ENCODE peak calls at places on chromosomes 11 and 22, in five cellular contexts. S is GM12892, W is GM13977, Q is renal cortical epithelial cell, T is IMR-90. E is an unnamed sample.
A peak's percentile ranks its signal among the peaks of the same experiment; 100 is the strongest.

GRCh38 chr11:59957094-59957493 is 6.7 kb upstream of the OOSP4A start:
- DNase-seq in S (no peak), W (no peak), Q (peak; percentile 26), T (no peak), E (no peak)

GRCh38 chr11:87299041-87299481 is 261.3 kb downstream of the TMEM135 start:
- DNase-seq in S (no peak), W (no peak), Q (peak; percentile 11), T (no peak), E (no peak)

GRCh38 chr11:6418199-6418957 is 516 bp downstream of the APBB1 start:
- DNase-seq in S (no peak), W (no peak), Q (no peak), T (no peak), E (peak; percentile 59)

GRCh38 chr11:130573767-130574166 is 125.3 kb downstream of the ADAMTS15 start:
- DNase-seq in S (no peak), W (no peak), Q (no peak), T (no peak), E (no peak)

GRCh38 chr22:22085702-22086500 is 103.3 kb upstream of the TOP3B start:
- DNase-seq in S (no peak), W (no peak), Q (peak; percentile 61), T (peak; percentile 72), E (no peak)

GRCh38 chr11:61897387-61898246 is 6.3 kb upstream of the FADS3 start:
- DNase-seq in S (peak; percentile 92), W (peak; percentile 89), Q (peak; percentile 28), T (peak; percentile 53), E (peak; percentile 94)

GRCh38 chr11:79182794-79183193 is 258.0 kb downstream of the TENM4 start:
- DNase-seq in S (no peak), W (no peak), Q (no peak), T (peak; percentile 97), E (no peak)

GRCh38 chr11:64086263-64086938 is 50.7 kb downstream of the FLRT1 start:
- DNase-seq in S (no peak), W (no peak), Q (peak; percentile 33), T (peak; percentile 14), E (no peak)

GRCh38 chr22:50530857-50531545 is 1.2 kb upstream of the TYMP start:
- DNase-seq in S (peak; percentile 75), W (peak; percentile 89), Q (peak; percentile 72), T (peak; percentile 63), E (peak; percentile 79)

GRCh38 chr11:14248577-14248976 is 110.4 kb downstream of the RRAS2 start:
- DNase-seq in S (no peak), W (no peak), Q (no peak), T (no peak), E (peak; percentile 60)

GRCh38 chr11:46920709-46921108 is 2.4 kb upstream of the LRP4 start:
- DNase-seq in S (no peak), W (no peak), Q (peak; percentile 99), T (peak; percentile 100), E (no peak)

GRCh38 chr11:106276859-106277436 is 199.5 kb downstream of the AASDHPPT start:
- DNase-seq in S (no peak), W (no peak), Q (peak; percentile 35), T (peak; percentile 4), E (no peak)

GRCh38 chr11:3879967-3880542 is 24.6 kb downstream of the STIM1 start:
- DNase-seq in S (no peak), W (no peak), Q (peak; percentile 99), T (no peak), E (no peak)

GRCh38 chr11:71307811-71308645 is 55.7 kb upstream of the SHANK2 start:
- DNase-seq in S (no peak), W (no peak), Q (no peak), T (no peak), E (no peak)

GRCh38 chr11:29962243-29962642 is 54.6 kb downstream of the KCNA4 start:
- DNase-seq in S (no peak), W (no peak), Q (no peak), T (no peak), E (peak; percentile 78)

GRCh38 chr11:13942908-13943505 is 19.5 kb upstream of the SPON1 start:
- DNase-seq in S (no peak), W (no peak), Q (peak; percentile 93), T (peak; percentile 24), E (no peak)

GRCh38 chr22:48315415-48316244 is 1512.0 kb downstream of the BRD1 start:
- DNase-seq in S (no peak), W (no peak), Q (no peak), T (no peak), E (no peak)

GRCh38 chr11:65497141-65498041 is 1.5 kb upstream of the MALAT1 start:
- DNase-seq in S (peak; percentile 67), W (peak; percentile 87), Q (peak; percentile 86), T (peak; percentile 97), E (peak; percentile 98)

GRCh38 chr11:74723511-74723910 is 7.7 kb downstream of the CHRDL2 start:
- DNase-seq in S (no peak), W (no peak), Q (no peak), T (no peak), E (no peak)

GRCh38 chr11:69707156-69707555 is 3.3 kb upstream of the FGF19 start:
- DNase-seq in S (no peak), W (no peak), Q (no peak), T (no peak), E (peak; percentile 49)

GRCh38 chr11:112610996-112611795 is 350.0 kb upstream of the NCAM1 start:
- DNase-seq in S (no peak), W (no peak), Q (no peak), T (no peak), E (no peak)

GRCh38 chr11:110479445-110480101 is 49.8 kb downstream of the FDX1 start:
- DNase-seq in S (no peak), W (no peak), Q (peak; percentile 19), T (peak; percentile 77), E (no peak)

GRCh38 chr11:20762980-20763379 is 93.6 kb downstream of the NELL1 start:
- DNase-seq in S (no peak), W (no peak), Q (no peak), T (no peak), E (no peak)

GRCh38 chr22:18085188-18085587 is 7.4 kb downstream of the PEX26 start:
- DNase-seq in S (no peak), W (no peak), Q (peak; percentile 68), T (peak; percentile 34), E (no peak)

GRCh38 chr11:82980292-82980691 is 78.8 kb downstream of the DDIAS start:
- DNase-seq in S (no peak), W (no peak), Q (peak; percentile 87), T (peak; percentile 84), E (no peak)

E was measured in WTC11.